ENCODE peak calls at places on chromosomes 4 and X, in five cellular contexts. V is transverse colon, A is astrocyte of the spinal cord, O is K562, Y is AG09309. F is an unnamed sample.

GRCh38 chr4:168183717-168184571 is 91.6 kb downstream of the ANXA10 start:
- DNase-seq in A (peak), V (no peak), O (peak), Y (peak), F (peak)

GRCh38 chr4:71275570-71275969 is 63.2 kb upstream of the SLC4A4 start:
- DNase-seq in V (no peak), A (no peak), Y (no peak), O (no peak), F (no peak)

GRCh38 chr4:156419080-156419638 is 465.5 kb upstream of the CTSO start:
- DNase-seq in V (no peak), O (no peak), Y (no peak), A (no peak), F (peak)

GRCh38 chr4:107757860-107758476 is 37.9 kb upstream of the PAPSS1 start:
- DNase-seq in Y (no peak), O (peak), A (peak), V (no peak), F (peak)

GRCh38 chrX:13937370-13938052 is 92.2 kb downstream of the GEMIN8 start:
- DNase-seq in Y (peak), O (no peak), V (no peak), A (peak), F (peak)

GRCh38 chrX:40012800-40013682 is 84.7 kb downstream of the BCOR start:
- DNase-seq in V (peak), A (peak), O (peak), Y (no peak), F (peak)

GRCh38 chr4:87555751-87556619 is 26.8 kb upstream of the SPARCL1 start:
- DNase-seq in A (peak), O (no peak), V (no peak), Y (peak), F (peak)

GRCh38 chr4:73687414-73687813 is 53.0 kb upstream of the CXCL8 start:
- DNase-seq in Y (no peak), V (no peak), O (no peak), A (no peak), F (no peak)

GRCh38 chr4:57157611-57158137 is 47.5 kb upstream of the IGFBP7 start:
- DNase-seq in O (no peak), V (no peak), A (no peak), Y (no peak), F (no peak)

GRCh38 chr4:130077275-130077674 is 981.3 kb downstream of the C4orf33 start:
- DNase-seq in A (peak), Y (no peak), O (no peak), V (no peak), F (peak)

GRCh38 chrX:70134116-70134477 is 850 bp downstream of the IGBP1 start:
- DNase-seq in O (peak), V (peak), A (peak), Y (no peak), F (peak)

GRCh38 chrX:102651968-102652744 is 873 bp downstream of the GPRASP1 start:
- DNase-seq in Y (no peak), V (peak), A (peak), O (no peak), F (peak)

GRCh38 chr4:73673286-73673685 is 53.0 kb upstream of the RASSF6 start:
- DNase-seq in O (no peak), V (no peak), A (no peak), Y (no peak), F (no peak)

GRCh38 chrX:41302293-41302868 is 31.6 kb upstream of the DDX3X start:
- DNase-seq in A (no peak), Y (no peak), V (no peak), O (peak), F (no peak)

GRCh38 chr4:186249785-186250739 is 15.9 kb upstream of the F11 start:
- DNase-seq in A (no peak), V (no peak), O (no peak), Y (no peak), F (peak)

GRCh38 chr4:7727727-7728126 is 211.9 kb downstream of the AFAP1 start:
- DNase-seq in V (no peak), Y (no peak), A (no peak), O (no peak), F (no peak)

GRCh38 chr4:186021461-186022167 is 47.3 kb upstream of the TLR3 start:
- DNase-seq in A (peak), O (peak), V (no peak), Y (no peak), F (peak)

GRCh38 chr4:139978692-139979091 is 175.3 kb downstream of the MAML3 start:
- DNase-seq in A (no peak), Y (no peak), V (no peak), O (no peak), F (no peak)

GRCh38 chr4:14269824-14270223 is 642.3 kb upstream of the BOD1L1 start:
- DNase-seq in V (peak), Y (no peak), O (no peak), A (no peak), F (no peak)

GRCh38 chr4:88659061-88659889 is 38.4 kb downstream of the NAP1L5 start:
- DNase-seq in A (peak), O (peak), V (peak), Y (peak), F (peak)

GRCh38 chrX:43225626-43226328 is 430.3 kb upstream of the MAOA start:
- DNase-seq in O (no peak), Y (no peak), V (no peak), A (no peak), F (no peak)

DNA sequence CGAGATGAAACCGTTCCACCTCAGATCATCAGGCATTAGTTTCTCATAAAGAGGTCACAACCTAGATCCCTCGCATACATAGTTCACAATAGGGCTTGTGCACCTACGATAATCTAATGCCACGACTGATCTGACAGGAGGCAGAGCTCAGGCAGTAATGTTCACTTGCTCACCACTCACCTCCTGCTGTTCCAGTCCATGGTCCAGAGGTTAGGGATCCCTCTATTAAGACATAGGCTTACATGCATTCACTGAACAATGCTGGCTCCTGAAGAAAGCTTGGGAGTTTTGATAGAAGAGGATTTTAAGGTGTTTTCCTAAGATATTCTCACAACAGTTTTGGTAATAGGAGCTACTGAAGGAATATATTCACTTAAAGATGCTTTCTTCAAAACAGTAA is 236.1 kb upstream of the FTHL17 start:
- DNase-seq in A (no peak), Y (no peak), V (no peak), O (no peak), F (no peak)
- TF ChIP-seq CTCF in A (no peak), Y (no peak), V (no peak), O (no peak), F (no peak)

GRCh38 chrX:131746491-131746968 is 202.7 kb downstream of the OR13H1 start:
- DNase-seq in O (peak), V (peak), A (peak), Y (no peak), F (peak)
- TF ChIP-seq CTCF in O (peak), V (no peak), A (peak), Y (peak), F (peak)

GRCh38 chr4:125070869-125071268 is 243.9 kb upstream of the FAT4 start:
- DNase-seq in V (no peak), O (no peak), Y (no peak), A (no peak), F (no peak)
- TF ChIP-seq CTCF in V (no peak), O (no peak), Y (no peak), A (no peak), F (no peak)

GRCh38 chrX:107563851-107564250 is 64.5 kb upstream of the PRPS1 start:
- DNase-seq in O (no peak), Y (no peak), V (no peak), A (no peak), F (no peak)
- TF ChIP-seq CTCF in O (no peak), Y (no peak), V (no peak), A (no peak), F (no peak)

F was measured in fibroblast of villous mesenchyme.